ENCODE peak calls at places on chromosomes 1 and 21, in seven cellular contexts. One of them, this sample, is unnamed.

GRCh38 chr1:186474208-186474607 is 13.3 kb upstream of the PDC start:
- DNase-seq in fibroblast of mammary gland: peak
- DNase-seq in spleen: no peak
- DNase-seq in GM12865: no peak
- DNase-seq in progenitor cell of endocrine pancreas: no peak
- DNase-seq in cardiac muscle cell: no peak
- DNase-seq in Caco-2: no peak
- DNase-seq in this sample: no peak

GRCh38 chr1:226097866-226098625 is 35.5 kb downstream of the H3-3A start:
- DNase-seq in fibroblast of mammary gland: peak
- DNase-seq in spleen: peak
- DNase-seq in progenitor cell of endocrine pancreas: no peak
- DNase-seq in GM12865: no peak
- DNase-seq in cardiac muscle cell: no peak
- DNase-seq in Caco-2: no peak
- DNase-seq in this sample: no peak

GRCh38 chr1:78490861-78491310 is at the start of gene PTGFR:
- DNase-seq in spleen: no peak
- DNase-seq in Caco-2: no peak
- DNase-seq in fibroblast of mammary gland: peak
- DNase-seq in cardiac muscle cell: peak
- DNase-seq in GM12865: no peak
- DNase-seq in progenitor cell of endocrine pancreas: peak
- DNase-seq in this sample: peak

GRCh38 chr21:31604591-31605190 is 54.8 kb upstream of the SOD1 start:
- DNase-seq in spleen: peak
- DNase-seq in GM12865: peak
- DNase-seq in cardiac muscle cell: peak
- DNase-seq in fibroblast of mammary gland: peak
- DNase-seq in Caco-2: peak
- DNase-seq in progenitor cell of endocrine pancreas: peak
- DNase-seq in this sample: peak

GRCh38 chr1:21594495-21594894 is 74.7 kb downstream of the RAP1GAP start:
- DNase-seq in cardiac muscle cell: peak
- DNase-seq in GM12865: no peak
- DNase-seq in progenitor cell of endocrine pancreas: no peak
- DNase-seq in spleen: no peak
- DNase-seq in Caco-2: no peak
- DNase-seq in fibroblast of mammary gland: peak
- DNase-seq in this sample: no peak

GRCh38 chr1:154733621-154734020 is 125.6 kb upstream of the ADAR start:
- DNase-seq in cardiac muscle cell: no peak
- DNase-seq in GM12865: no peak
- DNase-seq in Caco-2: no peak
- DNase-seq in spleen: no peak
- DNase-seq in fibroblast of mammary gland: no peak
- DNase-seq in progenitor cell of endocrine pancreas: no peak
- DNase-seq in this sample: no peak

GRCh38 chr1:41151846-41152245 is 90.3 kb downstream of the SCMH1 start:
- DNase-seq in GM12865: no peak
- DNase-seq in progenitor cell of endocrine pancreas: no peak
- DNase-seq in cardiac muscle cell: peak
- DNase-seq in Caco-2: no peak
- DNase-seq in spleen: no peak
- DNase-seq in fibroblast of mammary gland: no peak
- DNase-seq in this sample: no peak

GRCh38 chr1:105337427-105337826 is 1587.7 kb downstream of the AMY1C start:
- DNase-seq in Caco-2: no peak
- DNase-seq in fibroblast of mammary gland: no peak
- DNase-seq in spleen: no peak
- DNase-seq in GM12865: no peak
- DNase-seq in progenitor cell of endocrine pancreas: no peak
- DNase-seq in cardiac muscle cell: no peak
- DNase-seq in this sample: no peak

GRCh38 chr1:182885591-182885990 is 46.4 kb downstream of the DHX9 start:
- DNase-seq in cardiac muscle cell: no peak
- DNase-seq in spleen: no peak
- DNase-seq in progenitor cell of endocrine pancreas: no peak
- DNase-seq in fibroblast of mammary gland: no peak
- DNase-seq in GM12865: no peak
- DNase-seq in Caco-2: no peak
- DNase-seq in this sample: no peak

GRCh38 chr1:207751790-207752455 is at the start of gene CD46:
- DNase-seq in Caco-2: peak
- DNase-seq in fibroblast of mammary gland: peak
- DNase-seq in spleen: peak
- DNase-seq in cardiac muscle cell: peak
- DNase-seq in progenitor cell of endocrine pancreas: peak
- DNase-seq in GM12865: peak
- DNase-seq in this sample: peak
- TF ChIP-seq CTCF in Caco-2: no peak
- TF ChIP-seq CTCF in fibroblast of mammary gland: no peak
- TF ChIP-seq CTCF in spleen: peak
- TF ChIP-seq CTCF in cardiac muscle cell: no peak
- TF ChIP-seq CTCF in progenitor cell of endocrine pancreas: no peak
- TF ChIP-seq CTCF in GM12865: no peak
- TF ChIP-seq CTCF in this sample: no peak

DNA sequence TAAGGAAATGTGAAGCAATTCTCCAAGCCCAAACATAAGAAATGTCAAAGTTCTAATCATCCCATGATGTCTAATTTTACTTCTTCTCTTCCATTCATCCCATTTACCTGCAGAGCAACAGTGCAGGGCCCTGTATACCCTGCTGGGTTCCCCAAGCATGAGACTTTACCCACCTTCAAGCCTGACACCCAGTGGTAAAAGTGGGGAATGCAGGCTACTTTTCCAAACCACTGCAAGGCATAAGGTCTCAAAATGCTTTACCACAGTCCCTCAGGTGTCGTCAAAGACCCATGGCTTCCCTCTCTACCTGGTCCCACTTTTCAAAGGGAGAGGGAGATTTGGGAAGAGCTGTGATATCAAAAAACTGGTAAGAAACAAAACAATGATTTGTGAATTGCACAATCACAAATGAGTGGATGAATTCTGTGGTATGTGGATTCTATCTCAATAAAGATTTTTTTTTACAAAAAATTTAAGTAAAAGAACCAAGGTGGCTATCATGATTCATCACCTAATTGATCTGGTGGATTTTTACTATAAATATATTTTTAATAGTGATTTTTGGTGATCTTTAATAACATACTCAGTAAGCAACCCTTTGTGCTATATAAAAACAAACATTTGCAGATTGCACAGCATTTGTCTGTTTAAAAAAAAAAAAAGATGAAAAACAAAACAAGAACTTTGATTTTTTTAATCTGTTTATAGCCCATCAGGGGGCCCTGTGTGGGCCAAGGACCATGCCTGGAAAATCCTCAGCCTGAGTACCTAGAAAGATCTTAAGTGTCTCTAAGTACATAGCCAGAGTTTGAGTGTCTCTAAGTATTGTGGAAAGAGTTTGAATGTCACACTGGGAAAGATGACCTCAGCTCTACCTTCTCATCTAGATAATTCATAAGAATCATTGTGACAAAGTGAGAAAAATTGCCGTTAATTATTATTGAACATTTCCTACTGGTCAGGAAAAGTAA is 73.1 kb upstream of the GJB5 start:
- DNase-seq in progenitor cell of endocrine pancreas: peak
- DNase-seq in cardiac muscle cell: peak
- DNase-seq in fibroblast of mammary gland: peak
- DNase-seq in spleen: no peak
- DNase-seq in GM12865: peak
- DNase-seq in Caco-2: peak
- DNase-seq in this sample: peak
- TF ChIP-seq CTCF in progenitor cell of endocrine pancreas: peak
- TF ChIP-seq CTCF in cardiac muscle cell: peak
- TF ChIP-seq CTCF in fibroblast of mammary gland: peak
- TF ChIP-seq CTCF in spleen: peak
- TF ChIP-seq CTCF in GM12865: peak
- TF ChIP-seq CTCF in Caco-2: peak
- TF ChIP-seq CTCF in this sample: peak

GRCh38 chr1:3498246-3498930 is 43.9 kb downstream of the ARHGEF16 start:
- DNase-seq in cardiac muscle cell: no peak
- DNase-seq in progenitor cell of endocrine pancreas: no peak
- DNase-seq in Caco-2: no peak
- DNase-seq in GM12865: no peak
- DNase-seq in spleen: no peak
- DNase-seq in fibroblast of mammary gland: no peak
- DNase-seq in this sample: no peak
- TF ChIP-seq CTCF in cardiac muscle cell: no peak
- TF ChIP-seq CTCF in progenitor cell of endocrine pancreas: no peak
- TF ChIP-seq CTCF in Caco-2: no peak
- TF ChIP-seq CTCF in GM12865: no peak
- TF ChIP-seq CTCF in spleen: no peak
- TF ChIP-seq CTCF in fibroblast of mammary gland: no peak
- TF ChIP-seq CTCF in this sample: no peak

GRCh38 chr1:209199822-209200221 is 383.7 kb upstream of the CAMK1G start:
- DNase-seq in spleen: no peak
- DNase-seq in progenitor cell of endocrine pancreas: no peak
- DNase-seq in Caco-2: peak
- DNase-seq in GM12865: peak
- DNase-seq in cardiac muscle cell: peak
- DNase-seq in fibroblast of mammary gland: no peak
- DNase-seq in this sample: peak
- TF ChIP-seq CTCF in spleen: no peak
- TF ChIP-seq CTCF in progenitor cell of endocrine pancreas: no peak
- TF ChIP-seq CTCF in Caco-2: no peak
- TF ChIP-seq CTCF in GM12865: no peak
- TF ChIP-seq CTCF in cardiac muscle cell: no peak
- TF ChIP-seq CTCF in fibroblast of mammary gland: no peak
- TF ChIP-seq CTCF in this sample: no peak

GRCh38 chr1:157944666-157945280 is 48.7 kb upstream of the KIRREL1 start:
- DNase-seq in fibroblast of mammary gland: no peak
- DNase-seq in Caco-2: no peak
- DNase-seq in GM12865: no peak
- DNase-seq in cardiac muscle cell: no peak
- DNase-seq in progenitor cell of endocrine pancreas: no peak
- DNase-seq in spleen: no peak
- DNase-seq in this sample: no peak
- TF ChIP-seq CTCF in fibroblast of mammary gland: no peak
- TF ChIP-seq CTCF in Caco-2: no peak
- TF ChIP-seq CTCF in GM12865: no peak
- TF ChIP-seq CTCF in cardiac muscle cell: no peak
- TF ChIP-seq CTCF in progenitor cell of endocrine pancreas: no peak
- TF ChIP-seq CTCF in spleen: no peak
- TF ChIP-seq CTCF in this sample: no peak

DNA sequence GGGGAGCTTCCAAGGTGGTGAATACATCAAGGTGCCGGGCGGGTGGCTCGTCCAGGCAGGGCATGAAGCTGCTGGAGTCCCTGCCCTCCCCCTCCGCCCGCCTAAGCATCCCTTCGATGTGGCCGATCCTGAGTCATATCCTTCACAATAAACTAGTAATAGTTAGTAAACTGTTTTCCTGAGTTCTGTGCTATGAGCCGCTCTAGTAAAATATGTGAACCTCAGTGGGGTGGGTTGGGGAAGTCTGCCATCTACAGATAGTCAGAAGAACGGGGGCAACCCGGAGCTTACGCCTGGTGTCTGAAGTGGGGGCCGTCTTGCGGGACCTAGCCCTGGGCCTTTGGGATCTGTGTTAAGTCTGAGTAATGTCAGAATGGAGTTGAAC is 21.6 kb downstream of the C2CD2 start:
- DNase-seq in spleen: peak
- DNase-seq in cardiac muscle cell: no peak
- DNase-seq in GM12865: no peak
- DNase-seq in progenitor cell of endocrine pancreas: no peak
- DNase-seq in fibroblast of mammary gland: peak
- DNase-seq in Caco-2: no peak
- DNase-seq in this sample: no peak
- TF ChIP-seq CTCF in spleen: no peak
- TF ChIP-seq CTCF in cardiac muscle cell: peak
- TF ChIP-seq CTCF in GM12865: no peak
- TF ChIP-seq CTCF in progenitor cell of endocrine pancreas: no peak
- TF ChIP-seq CTCF in fibroblast of mammary gland: peak
- TF ChIP-seq CTCF in Caco-2: no peak
- TF ChIP-seq CTCF in this sample: no peak

GRCh38 chr1:116178837-116179236 is 67.6 kb downstream of the MAB21L3 start:
- DNase-seq in fibroblast of mammary gland: no peak
- DNase-seq in cardiac muscle cell: no peak
- DNase-seq in spleen: no peak
- DNase-seq in Caco-2: no peak
- DNase-seq in progenitor cell of endocrine pancreas: no peak
- DNase-seq in GM12865: no peak
- DNase-seq in this sample: no peak
- TF ChIP-seq CTCF in fibroblast of mammary gland: no peak
- TF ChIP-seq CTCF in cardiac muscle cell: no peak
- TF ChIP-seq CTCF in spleen: no peak
- TF ChIP-seq CTCF in Caco-2: no peak
- TF ChIP-seq CTCF in progenitor cell of endocrine pancreas: no peak
- TF ChIP-seq CTCF in GM12865: no peak
- TF ChIP-seq CTCF in this sample: no peak